ENCODE peak calls at places on chromosomes 12 and 14, in nine cellular contexts. P is GM10248, G is RCC 7860, D is NCI-H187 treated with DMSO at 0.1 percent for 48 hours, M is hippocampal formation, K is HFFc6, B is Right ventricle myocardium superior, A is stomach, U is NCI-H526 treated with DMSO at 0.1 percent for 48 hours. X is an unnamed sample.

GRCh38 chr12:26195250-26195640 is at the start of gene SSPN:
- DNase-seq in M (peak; percentile 79), G (no peak), K (peak; percentile 22), A (peak; percentile 61), U (peak; percentile 52), P (peak; percentile 21), D (no peak), B (peak; percentile 79), X (no peak)

GRCh38 chr12:99281277-99281676 is 366.3 kb upstream of the GARIN6 start:
- DNase-seq in A (no peak), G (no peak), D (no peak), P (no peak), K (no peak), U (no peak), M (no peak), B (no peak), X (no peak)

GRCh38 chr14:23439107-23439835 is 3.8 kb upstream of the MYH7 start:
- DNase-seq in M (no peak), U (no peak), G (no peak), B (no peak), P (no peak), A (no peak), K (no peak), D (no peak), X (no peak)

GRCh38 chr12:91423336-91424050 is 240.9 kb upstream of the DCN start:
- DNase-seq in A (no peak), U (no peak), M (no peak), K (no peak), B (no peak), D (no peak), G (no peak), P (no peak), X (no peak)

GRCh38 chr12:26443309-26443708 is 247.9 kb downstream of the SSPN start:
- DNase-seq in P (no peak), D (no peak), M (no peak), B (no peak), U (no peak), G (no peak), K (no peak), A (no peak), X (no peak)

GRCh38 chr14:29061702-29062101 is 295.1 kb downstream of the FOXG1 start:
- DNase-seq in P (no peak), G (no peak), A (no peak), D (no peak), U (no peak), K (no peak), B (no peak), M (no peak), X (no peak)

GRCh38 chr12:14618990-14619389 is 51.3 kb upstream of the PLBD1 start:
- DNase-seq in A (no peak), K (no peak), D (no peak), M (peak; percentile 2), G (no peak), P (no peak), U (peak; percentile 18), B (no peak), X (no peak)

GRCh38 chr12:126424696-126425095 is 1359.5 kb downstream of the AACS start:
- DNase-seq in A (no peak), G (no peak), P (no peak), B (no peak), M (no peak), K (no peak), D (no peak), U (no peak), X (no peak)

GRCh38 chr12:102879-103168 is 36.3 kb downstream of the IQSEC3 start:
- DNase-seq in G (no peak), B (no peak), A (no peak), D (no peak), U (no peak), K (no peak), M (no peak), P (no peak), X (no peak)

GRCh38 chr14:21104448-21105060 is 3.7 kb downstream of the TMEM253 start:
- DNase-seq in U (peak; percentile 77), A (peak; percentile 83), P (peak; percentile 66), D (peak; percentile 76), G (peak; percentile 54), B (peak; percentile 87), M (peak; percentile 77), K (peak; percentile 72), X (peak; percentile 91)

GRCh38 chr12:39931231-39931630 is 174.7 kb downstream of the SLC2A13 start:
- DNase-seq in U (peak; percentile 32), B (no peak), K (no peak), G (no peak), A (no peak), P (no peak), M (no peak), D (no peak), X (no peak)

X was measured in NCI-H2107.